ENCODE peak calls at places on chromosomes 2 and 18, in six cellular contexts. T is stimulated activated CD8-positive, alpha-beta memory T cell treated with anti-CD3 and anti-CD28 coated beads, Interleukin-15, amount 100 ng/mL, for 4 hours; X is C1 segment of cervical spinal cord; V is iPS DF 19.7; I is endothelial cell; D is breast epithelium. P is an unnamed sample.

GRCh38 chr2:216426938-216427337 is 14.7 kb downstream of the SMARCAL1 start:
- DNase-seq in V (no peak), T (no peak), I (no peak), X (no peak), D (no peak), P (no peak)

GRCh38 chr18:48023334-48024008 is 93.0 kb upstream of the SMAD2 start:
- DNase-seq in T (no peak), X (peak; percentile 10), I (peak; percentile 52), V (no peak), D (peak; percentile 93), P (peak; percentile 81)

GRCh38 chr2:109396338-109397180 is 217.2 kb downstream of the SEPTIN10 start:
- DNase-seq in T (no peak), X (no peak), I (peak; percentile 35), D (no peak), V (no peak), P (no peak)

GRCh38 chr2:27256855-27257454 is 5.9 kb downstream of the SLC30A3 start:
- DNase-seq in X (no peak), V (no peak), T (no peak), D (no peak), I (no peak), P (no peak)

GRCh38 chr2:23351388-23352141 is 33.4 kb upstream of the KLHL29 start:
- DNase-seq in V (peak; percentile 48), T (no peak), D (peak; percentile 82), I (peak; percentile 83), X (peak; percentile 72), P (peak; percentile 66)

GRCh38 chr2:36376319-36376765 is 20.8 kb downstream of the CRIM1 start:
- DNase-seq in T (no peak), X (peak; percentile 32), D (peak; percentile 75), V (no peak), I (no peak), P (no peak)

GRCh38 chr18:48902023-48902855 is 48.5 kb downstream of the SMAD7 start:
- DNase-seq in T (no peak), V (no peak), X (peak; percentile 77), I (no peak), D (peak; percentile 61), P (peak; percentile 40)

GRCh38 chr18:67151366-67151765 is 365.2 kb downstream of the DSEL start:
- DNase-seq in I (no peak), V (no peak), D (no peak), T (no peak), X (peak; percentile 26), P (no peak)

GRCh38 chr2:69227717-69228116 is 159.3 kb downstream of the GFPT1 start:
- DNase-seq in I (no peak), T (no peak), X (no peak), V (no peak), D (no peak), P (no peak)

GRCh38 chr2:38740851-38741541 is 10.2 kb downstream of the SRSF7 start:
- DNase-seq in X (no peak), I (no peak), V (no peak), D (no peak), T (no peak), P (peak; percentile 76)

GRCh38 chr2:73830871-73831401 is 2.2 kb downstream of the STAMBP start:
- DNase-seq in I (no peak), V (no peak), X (no peak), D (no peak), T (peak; percentile 17), P (no peak)

GRCh38 chr18:9631814-9632496 is 17.6 kb upstream of the PPP4R1 start:
- DNase-seq in X (no peak), V (no peak), D (no peak), I (no peak), T (no peak), P (no peak)

GRCh38 chr2:239264838-239265651 is 135.8 kb downstream of the HDAC4 start:
- DNase-seq in T (peak; percentile 55), D (no peak), X (no peak), I (no peak), V (no peak), P (peak; percentile 63)

GRCh38 chr2:165067958-165068612 is 112.8 kb upstream of the SLC38A11 start:
- DNase-seq in V (peak; percentile 87), I (peak; percentile 81), D (no peak), X (peak; percentile 68), T (no peak), P (peak; percentile 36)

GRCh38 chr2:113198790-113199612 is 25.2 kb downstream of the PSD4 start:
- DNase-seq in V (no peak), X (peak; percentile 80), D (peak; percentile 84), T (peak; percentile 51), I (peak; percentile 88), P (no peak)

GRCh38 chr2:173184031-173185004 is 108.7 kb downstream of the MAP3K20 start:
- DNase-seq in X (no peak), D (no peak), T (no peak), V (no peak), I (no peak), P (no peak)

GRCh38 chr2:225998125-225998524 is 598.6 kb downstream of the NYAP2 start:
- DNase-seq in I (no peak), X (no peak), V (no peak), T (no peak), D (no peak), P (no peak)

GRCh38 chr2:160224060-160224459 is 24.0 kb upstream of the ITGB6 start:
- DNase-seq in D (no peak), X (no peak), I (no peak), V (no peak), T (peak; percentile 8), P (peak; percentile 11)

GRCh38 chr2:120851116-120851773 is 115.6 kb downstream of the GLI2 start:
- DNase-seq in X (no peak), V (no peak), D (no peak), I (no peak), T (no peak), P (no peak)

GRCh38 chr18:36828630-36829361 is at the start of the genes KIAA1328 and TPGS2:
- DNase-seq in T (peak; percentile 75), X (peak; percentile 88), V (no peak), D (peak; percentile 83), I (peak; percentile 84), P (peak; percentile 93)

GRCh38 chr18:45565280-45565970 is 49.9 kb upstream of the SLC14A2 start:
- DNase-seq in T (no peak), X (no peak), D (no peak), V (no peak), I (no peak), P (no peak)

GRCh38 chr2:165825041-165825440 is 31.0 kb upstream of the GALNT3 start:
- DNase-seq in D (no peak), T (no peak), I (no peak), V (no peak), X (no peak), P (peak; percentile 17)

GRCh38 chr2:107621186-107621835 is 205.4 kb upstream of the RGPD4 start:
- DNase-seq in V (no peak), I (no peak), T (no peak), D (no peak), X (no peak), P (peak; percentile 9)

GRCh38 chr2:198004921-198005829 is 200.8 kb downstream of the PLCL1 start:
- DNase-seq in V (no peak), D (no peak), I (no peak), X (no peak), T (no peak), P (no peak)

GRCh38 chr2:127107622-127107999 is 657 bp upstream of the BIN1 start:
- DNase-seq in T (no peak), X (no peak), D (peak; percentile 39), V (no peak), I (no peak), P (no peak)

GRCh38 chr2:60706021-60706420 is 50.0 kb upstream of the PAPOLG start:
- DNase-seq in I (no peak), T (no peak), X (no peak), D (no peak), V (no peak), P (no peak)